ENCODE peak calls at places on chromosomes 12 and 14, in four cellular contexts. One of them, this sample, is unnamed.

GRCh38 chr12:69405466-69405865 is 45.9 kb downstream of the YEATS4 start:
- DNase-seq in GM04504: peak
- DNase-seq in nucleus accumbens: no peak
- DNase-seq in AG09309: peak
- DNase-seq in this sample: no peak

GRCh38 chr12:76738824-76739579 is 24.9 kb upstream of the ZDHHC17 start:
- DNase-seq in GM04504: no peak
- DNase-seq in nucleus accumbens: no peak
- DNase-seq in AG09309: no peak
- DNase-seq in this sample: no peak

GRCh38 chr12:104023710-104024109 is 26.3 kb downstream of the GLT8D2 start:
- DNase-seq in GM04504: no peak
- DNase-seq in nucleus accumbens: no peak
- DNase-seq in AG09309: no peak
- DNase-seq in this sample: no peak

GRCh38 chr12:46657416-46658411 is 168.1 kb downstream of the SLC38A4 start:
- DNase-seq in GM04504: no peak
- DNase-seq in nucleus accumbens: no peak
- DNase-seq in AG09309: no peak
- DNase-seq in this sample: no peak

GRCh38 chr14:94773682-94774211 is 3.8 kb upstream of the GSC start:
- DNase-seq in GM04504: no peak
- DNase-seq in nucleus accumbens: no peak
- DNase-seq in AG09309: no peak
- DNase-seq in this sample: no peak

GRCh38 chr12:120961604-120962486 is 16.5 kb upstream of the HNF1A start:
- DNase-seq in GM04504: no peak
- DNase-seq in nucleus accumbens: no peak
- DNase-seq in AG09309: no peak
- DNase-seq in this sample: no peak

GRCh38 chr14:24367506-24368214 is at the start of gene NFATC4:
- DNase-seq in GM04504: peak
- DNase-seq in nucleus accumbens: peak
- DNase-seq in AG09309: peak
- DNase-seq in this sample: no peak

GRCh38 chr14:29892327-29892726 is 35.3 kb downstream of the PRKD1 start:
- DNase-seq in GM04504: peak
- DNase-seq in nucleus accumbens: no peak
- DNase-seq in AG09309: no peak
- DNase-seq in this sample: no peak

GRCh38 chr12:116126610-116127009 is 150.9 kb downstream of the MED13L start:
- DNase-seq in GM04504: no peak
- DNase-seq in nucleus accumbens: no peak
- DNase-seq in AG09309: no peak
- DNase-seq in this sample: no peak

GRCh38 chr12:14948672-14949071 is 10.3 kb upstream of the ERP27 start:
- DNase-seq in GM04504: peak
- DNase-seq in nucleus accumbens: peak
- DNase-seq in AG09309: peak
- DNase-seq in this sample: no peak

GRCh38 chr14:37054869-37055268 is 117.5 kb downstream of the SLC25A21 start:
- DNase-seq in GM04504: no peak
- DNase-seq in nucleus accumbens: no peak
- DNase-seq in AG09309: no peak
- DNase-seq in this sample: no peak

GRCh38 chr14:37246427-37246829 is 48.7 kb downstream of the MIPOL1 start:
- DNase-seq in GM04504: peak
- DNase-seq in nucleus accumbens: no peak
- DNase-seq in AG09309: peak
- DNase-seq in this sample: no peak

GRCh38 chr14:55711171-55711811 is 131.3 kb downstream of the KTN1 start:
- DNase-seq in GM04504: no peak
- DNase-seq in nucleus accumbens: no peak
- DNase-seq in AG09309: no peak
- DNase-seq in this sample: no peak

GRCh38 chr12:13609874-13610273 is 371.5 kb downstream of the GRIN2B start:
- DNase-seq in GM04504: no peak
- DNase-seq in nucleus accumbens: no peak
- DNase-seq in AG09309: no peak
- DNase-seq in this sample: no peak

GRCh38 chr12:5479761-5480160 is 47.9 kb downstream of the NTF3 start:
- DNase-seq in GM04504: no peak
- DNase-seq in nucleus accumbens: no peak
- DNase-seq in AG09309: no peak
- DNase-seq in this sample: no peak

GRCh38 chr12:100268835-100269564 is 2.0 kb downstream of the SCYL2 start:
- DNase-seq in GM04504: no peak
- DNase-seq in nucleus accumbens: no peak
- DNase-seq in AG09309: no peak
- DNase-seq in this sample: no peak

GRCh38 chr14:92959761-92960680 is 37.1 kb downstream of the CHGA start:
- DNase-seq in GM04504: no peak
- DNase-seq in nucleus accumbens: no peak
- DNase-seq in AG09309: no peak
- DNase-seq in this sample: no peak

GRCh38 chr12:113479578-113480335 is 8.1 kb upstream of the LHX5 start:
- DNase-seq in GM04504: no peak
- DNase-seq in nucleus accumbens: peak
- DNase-seq in AG09309: no peak
- DNase-seq in this sample: no peak

GRCh38 chr12:81337891-81338290 is 260.0 kb downstream of the ACSS3 start:
- DNase-seq in GM04504: no peak
- DNase-seq in nucleus accumbens: no peak
- DNase-seq in AG09309: no peak
- DNase-seq in this sample: no peak

GRCh38 chr12:7695159-7695930 is at the start of gene GDF3:
- DNase-seq in GM04504: no peak
- DNase-seq in nucleus accumbens: no peak
- DNase-seq in AG09309: no peak
- DNase-seq in this sample: no peak

GRCh38 chr14:34699873-34700621 is 14.3 kb downstream of the CFL2 start:
- DNase-seq in GM04504: peak
- DNase-seq in nucleus accumbens: no peak
- DNase-seq in AG09309: peak
- DNase-seq in this sample: no peak

GRCh38 chr12:112275211-112275610 is 107.0 kb downstream of the HECTD4 start:
- DNase-seq in GM04504: no peak
- DNase-seq in nucleus accumbens: no peak
- DNase-seq in AG09309: no peak
- DNase-seq in this sample: no peak

GRCh38 chr12:11728154-11728755 is 78.8 kb downstream of the ETV6 start:
- DNase-seq in GM04504: no peak
- DNase-seq in nucleus accumbens: no peak
- DNase-seq in AG09309: no peak
- DNase-seq in this sample: no peak

GRCh38 chr14:75343914-75344313 is 65.3 kb downstream of the FOS start:
- DNase-seq in GM04504: peak
- DNase-seq in nucleus accumbens: no peak
- DNase-seq in AG09309: peak
- DNase-seq in this sample: no peak

GRCh38 chr14:69017706-69018105 is 38.6 kb upstream of the ACTN1 start:
- DNase-seq in GM04504: no peak
- DNase-seq in nucleus accumbens: no peak
- DNase-seq in AG09309: no peak
- DNase-seq in this sample: no peak

GRCh38 chr12:45290218-45290609 is 74.3 kb downstream of the ANO6 start:
- DNase-seq in GM04504: no peak
- DNase-seq in nucleus accumbens: no peak
- DNase-seq in AG09309: peak
- DNase-seq in this sample: no peak

GRCh38 chr12:95848575-95849388 is 10.0 kb upstream of the SNRPF start:
- DNase-seq in GM04504: no peak
- DNase-seq in nucleus accumbens: no peak
- DNase-seq in AG09309: no peak
- DNase-seq in this sample: no peak

GRCh38 chr12:46900734-46901463 is 75.1 kb upstream of the SLC38A4 start:
- DNase-seq in GM04504: no peak
- DNase-seq in nucleus accumbens: no peak
- DNase-seq in AG09309: no peak
- DNase-seq in this sample: no peak

GRCh38 chr14:59359451-59360124 is 105.6 kb downstream of the GPR135 start:
- DNase-seq in GM04504: no peak
- DNase-seq in nucleus accumbens: no peak
- DNase-seq in AG09309: no peak
- DNase-seq in this sample: no peak

GRCh38 chr12:11702959-11703358 is 53.5 kb downstream of the ETV6 start:
- DNase-seq in GM04504: no peak
- DNase-seq in nucleus accumbens: no peak
- DNase-seq in AG09309: no peak
- DNase-seq in this sample: no peak

GRCh38 chr14:28571636-28572035 is 195.0 kb upstream of the FOXG1 start:
- DNase-seq in GM04504: no peak
- DNase-seq in nucleus accumbens: no peak
- DNase-seq in AG09309: no peak
- DNase-seq in this sample: no peak

GRCh38 chr12:50188875-50189575 is 21.9 kb upstream of the CERS5 start:
- DNase-seq in GM04504: no peak
- DNase-seq in nucleus accumbens: no peak
- DNase-seq in AG09309: no peak
- DNase-seq in this sample: no peak

This sample was measured in caudate nucleus.